ENCODE peak calls at places on chromosome 16, in six cellular contexts. F is sigmoid colon, O is epithelial cell of esophagus, J is spleen, E is K562, N is Caco-2. L is an unnamed sample.

GRCh38 chr16:1338119-1338730 is 4.8 kb downstream of the BAIAP3 start:
- DNase-seq in O (peak), F (no peak), N (peak), E (peak), J (no peak), L (peak)

GRCh38 chr16:931651-932500 is 38.9 kb downstream of the LMF1 start:
- DNase-seq in F (no peak), O (no peak), N (no peak), J (no peak), E (no peak), L (no peak)

GRCh38 chr16:64339052-64339770 is 782.7 kb downstream of the CDH11 start:
- DNase-seq in N (no peak), O (no peak), F (no peak), E (no peak), J (no peak), L (no peak)

GRCh38 chr16:89562027-89562599 is 1.6 kb downstream of the RPL13 start:
- DNase-seq in E (no peak), J (no peak), O (peak), F (no peak), N (no peak), L (no peak)

GRCh38 chr16:88611220-88611821 is 27.1 kb upstream of the IL17C start:
- DNase-seq in O (no peak), J (no peak), N (no peak), E (no peak), F (no peak), L (peak)

GRCh38 chr16:85988723-85989313 is 89.9 kb downstream of the IRF8 start:
- DNase-seq in N (no peak), E (no peak), O (no peak), F (peak), J (no peak), L (no peak)

GRCh38 chr16:30054959-30055553 is 10.5 kb upstream of the ALDOA start:
- DNase-seq in J (peak), F (no peak), E (peak), O (peak), N (peak), L (peak)

GRCh38 chr16:57061084-57061905 is 31.1 kb upstream of the CPNE2 start:
- DNase-seq in O (peak), E (no peak), N (no peak), J (peak), F (peak), L (no peak)

GRCh38 chr16:69499541-69500255 is 66.1 kb upstream of the NFAT5 start:
- DNase-seq in F (no peak), J (no peak), O (no peak), N (no peak), E (no peak), L (no peak)

GRCh38 chr16:12869681-12870427 is 31.5 kb upstream of the SHISA9 start:
- DNase-seq in J (no peak), N (no peak), E (peak), O (no peak), F (no peak), L (no peak)

GRCh38 chr16:82641336-82641984 is 14.7 kb downstream of the CDH13 start:
- DNase-seq in E (no peak), N (peak), F (no peak), O (peak), J (no peak), L (no peak)
- TF ChIP-seq CTCF in E (no peak), N (peak), F (no peak), O (peak), J (no peak), L (peak)

GRCh38 chr16:17416461-17417221 is 54.1 kb downstream of the XYLT1 start:
- DNase-seq in N (no peak), F (no peak), J (peak), E (no peak), O (no peak), L (peak)
- TF ChIP-seq CTCF in N (no peak), F (no peak), J (peak), E (no peak), O (no peak), L (no peak)

GRCh38 chr16:66442502-66443268 is 15.6 kb downstream of the BEAN1 start:
- DNase-seq in O (no peak), J (no peak), N (no peak), F (no peak), E (no peak), L (no peak)

GRCh38 chr16:66441586-66442375 is 14.7 kb downstream of the BEAN1 start:
- DNase-seq in N (no peak), J (no peak), E (no peak), F (no peak), O (peak), L (no peak)

GRCh38 chr16:66443269-66443652 is 16.2 kb downstream of the BEAN1 start:
- DNase-seq in E (no peak), N (no peak), J (no peak), F (no peak), O (no peak), L (no peak)

GRCh38 chr16:66446737-66447136 is 19.6 kb downstream of the BEAN1 start:
- DNase-seq in E (no peak), N (no peak), F (peak), J (peak), O (peak), L (no peak)

DNA sequence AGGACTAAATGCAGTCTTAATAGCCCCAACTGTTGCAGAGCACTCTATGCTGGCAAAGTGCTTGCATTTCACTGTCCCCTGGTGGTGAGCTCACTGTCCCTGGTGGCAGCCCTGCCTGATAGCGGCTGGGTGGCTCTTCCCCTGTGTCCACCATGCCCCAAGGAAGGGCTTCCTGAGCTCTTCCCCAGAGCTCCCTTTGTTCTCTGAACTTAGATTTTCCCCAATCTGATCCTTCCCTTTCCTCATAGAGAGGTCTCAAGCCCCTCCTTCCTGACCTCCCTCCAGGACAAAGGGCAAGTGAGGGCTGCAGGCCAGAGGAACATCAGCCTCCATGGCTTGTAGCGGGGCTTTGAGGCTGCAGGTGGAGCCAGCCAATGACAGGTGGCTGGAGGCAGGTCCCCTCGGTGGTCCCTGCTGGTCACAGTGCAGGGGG is 17.0 kb downstream of the BEAN1 start:
- DNase-seq in J (no peak), F (no peak), E (no peak), N (no peak), O (no peak), L (no peak)
- TF ChIP-seq CTCF in J (no peak), F (no peak), E (no peak), N (peak), O (no peak), L (no peak)

GRCh38 chr16:67897231-67897630 is 4.2 kb downstream of the PSKH1 start:
- DNase-seq in E (no peak), F (no peak), N (no peak), J (no peak), O (peak), L (no peak)

GRCh38 chr16:67888311-67888710 is 3.6 kb downstream of the NRN1L start:
- DNase-seq in N (no peak), O (no peak), F (no peak), J (no peak), E (no peak), L (no peak)

GRCh38 chr16:67893791-67894399 is 841 bp downstream of the PSKH1 start:
- DNase-seq in F (no peak), J (no peak), O (peak), E (no peak), N (no peak), L (no peak)

GRCh38 chr16:67892375-67892774 is 679 bp upstream of the PSKH1 start:
- DNase-seq in J (no peak), N (no peak), F (no peak), O (no peak), E (no peak), L (no peak)

GRCh38 chr16:67892899-67893790 is at the start of gene PSKH1:
- DNase-seq in O (peak), F (peak), J (peak), E (peak), N (peak), L (peak)
- TF ChIP-seq CTCF in O (no peak), F (peak), J (no peak), E (no peak), N (no peak), L (no peak)

L was measured in nephron progenitor cell.